ENCODE peak calls at places on chromosomes 5 and 9, in ten cellular contexts. P is left ventricle myocardium inferior; S is neuronal stem cell; U is PC-9; G is CD8-positive, alpha-beta T cell; A is tibial nerve; W is CD8-positive, alpha-beta memory T cell; X is stomach; Y is ascending aorta; B is fibroblast of lung. H is an unnamed sample. For H3K4me1 and H3K27me3, the result is how much of the 10 kb centered on the place peaks cover.

GRCh38 chr9:4022435-4023067 is 277.3 kb downstream of the GLIS3 start:
- DNase-seq in P (no peak), W (no peak), B (peak), S (no peak), G (no peak), X (no peak), Y (no peak), A (no peak), U (no peak), H (no peak)

GRCh38 chr5:28165116-28165515 is 1126.7 kb upstream of the CDH9 start:
- DNase-seq in Y (no peak), S (no peak), A (no peak), P (no peak), B (peak), W (no peak), X (no peak), U (no peak), G (no peak), H (no peak)

GRCh38 chr9:135252980-135253304 is 165.5 kb downstream of the OLFM1 start:
- DNase-seq in A (no peak), W (no peak), X (peak), U (no peak), Y (no peak), B (no peak), P (no peak), S (no peak), G (no peak), H (no peak)

GRCh38 chr5:174307656-174308271 is 262.3 kb downstream of the NSG2 start:
- DNase-seq in S (no peak), W (no peak), X (no peak), G (no peak), U (no peak), P (no peak), A (no peak), B (no peak), Y (no peak), H (no peak)

GRCh38 chr9:11702529-11702928 is 990.7 kb upstream of the TYRP1 start:
- DNase-seq in B (no peak), Y (no peak), W (no peak), X (no peak), S (no peak), P (no peak), U (no peak), G (no peak), A (no peak), H (no peak)

GRCh38 chr9:136762915-136763648 is 1.2 kb downstream of the LCN15 start:
- DNase-seq in P (peak), Y (no peak), B (peak), U (no peak), X (peak), S (peak), A (no peak), G (peak), W (peak), H (peak)

GRCh38 chr9:136693490-136694162 is 6.4 kb upstream of the AGPAT2 start:
- DNase-seq in X (peak), W (no peak), Y (no peak), G (no peak), A (no peak), U (peak), P (no peak), B (peak), S (no peak), H (peak)

GRCh38 chr5:150846651-150847333 is 471 bp downstream of the IRGM start:
- DNase-seq in G (peak), W (peak), A (peak), B (peak), U (peak), S (peak), Y (peak), X (no peak), P (no peak), H (peak)

GRCh38 chr5:177469061-177469628 is 4.3 kb downstream of the DBN1 start:
- DNase-seq in G (no peak), W (no peak), S (no peak), A (no peak), B (no peak), P (peak), X (no peak), U (no peak), Y (no peak), H (no peak)

GRCh38 chr5:102858808-102859207 is 103.7 kb downstream of the PAM start:
- DNase-seq in X (no peak), B (peak), U (no peak), W (no peak), G (no peak), S (no peak), P (no peak), Y (no peak), A (no peak), H (no peak)

GRCh38 chr5:42564689-42565356 is 141.6 kb downstream of the GHR start:
- DNase-seq in A (no peak), Y (no peak), U (no peak), B (no peak), G (no peak), X (no peak), P (no peak), W (no peak), S (no peak), H (no peak)

GRCh38 chr5:67581203-67581602 is 384.6 kb upstream of the CD180 start:
- DNase-seq in B (peak), X (no peak), S (no peak), Y (no peak), A (no peak), U (no peak), G (no peak), P (no peak), W (no peak), H (no peak)

GRCh38 chr9:125486109-125486508 is 220.9 kb downstream of the MAPKAP1 start:
- DNase-seq in Y (no peak), B (no peak), P (no peak), W (no peak), A (no peak), U (no peak), X (no peak), S (no peak), G (no peak), H (no peak)

GRCh38 chr9:97768731-97769130 is 71.6 kb upstream of the XPA start:
- DNase-seq in Y (no peak), S (no peak), B (no peak), G (no peak), P (no peak), A (no peak), W (no peak), X (no peak), U (no peak), H (no peak)

GRCh38 chr5:9361835-9362234 is 184.0 kb downstream of the SEMA5A start:
- DNase-seq in W (peak), X (peak), U (peak), Y (no peak), B (peak), P (peak), S (peak), A (peak), G (no peak), H (peak)

GRCh38 chr9:111386386-111386785 is 56.4 kb upstream of the OR2K2 start:
- DNase-seq in Y (no peak), P (no peak), X (no peak), W (no peak), U (no peak), B (no peak), A (no peak), G (no peak), S (no peak), H (no peak)

GRCh38 chr9:21560281-21560745 is 78.2 kb upstream of the IFNE start:
- DNase-seq in W (no peak), Y (no peak), S (no peak), U (peak), G (no peak), B (peak), X (no peak), A (no peak), P (no peak), H (no peak)

GRCh38 chr5:128273736-128274135 is 190.2 kb downstream of the SLC12A2 start:
- DNase-seq in S (no peak), B (no peak), P (no peak), X (no peak), Y (no peak), U (no peak), A (no peak), G (no peak), W (no peak), H (no peak)

GRCh38 chr5:177162379-177162778 is 28.8 kb downstream of the NSD1 start:
- DNase-seq in U (no peak), A (no peak), P (no peak), W (no peak), G (no peak), S (no peak), X (no peak), B (no peak), Y (no peak), H (no peak)

GRCh38 chr5:1003296-1003937 is 5.2 kb upstream of the NKD2 start:
- DNase-seq in X (peak), A (peak), P (peak), S (no peak), B (no peak), G (peak), W (no peak), Y (peak), U (peak), H (peak)

GRCh38 chr9:2109066-2109650 is 94.0 kb downstream of the SMARCA2 start:
- DNase-seq in G (no peak), A (no peak), X (no peak), Y (no peak), P (no peak), U (no peak), S (no peak), W (no peak), B (peak), H (no peak)

GRCh38 chr5:7705261-7705660 is 145.7 kb downstream of the CFAP90 start:
- DNase-seq in W (no peak), X (no peak), U (no peak), B (no peak), Y (no peak), A (no peak), P (no peak), S (no peak), G (no peak), H (no peak)

GRCh38 chr5:162268694-162269481 is 201.3 kb downstream of the GABRG2 start:
- DNase-seq in B (no peak), S (no peak), Y (no peak), A (no peak), G (no peak), X (no peak), P (no peak), W (no peak), U (no peak), H (no peak)

GRCh38 chr5:87885727-87886126 is 382.9 kb downstream of the TMEM161B start:
- DNase-seq in U (no peak), X (no peak), P (no peak), Y (no peak), G (no peak), B (no peak), S (no peak), W (no peak), A (no peak), H (no peak)

GRCh38 chr9:137172907-137173794 is 1.3 kb upstream of the TMEM210 start:
- DNase-seq in Y (no peak), G (no peak), A (no peak), B (no peak), S (no peak), W (no peak), U (peak), X (peak), P (no peak), H (no peak)

GRCh38 chr5:95918421-95919006 is 43.1 kb downstream of the ELL2 start:
- DNase-seq in U (no peak), P (no peak), B (no peak), S (no peak), Y (no peak), A (no peak), X (no peak), G (no peak), W (no peak), H (no peak)

GRCh38 chr9:61671276-61671973 is 481.6 kb downstream of the SPATA31A7 start:
- DNase-seq in P (no peak), Y (no peak), X (no peak), A (no peak), B (no peak), U (no peak), G (no peak), S (no peak), W (no peak), H (no peak)

GRCh38 chr5:178515019-178515418 is 75.2 kb downstream of the COL23A1 start:
- DNase-seq in Y (no peak), G (no peak), B (no peak), X (no peak), S (no peak), U (no peak), P (no peak), A (no peak), W (no peak), H (no peak)

GRCh38 chr9:97773723-97774122 is 76.6 kb upstream of the XPA start:
- DNase-seq in X (peak), Y (no peak), W (no peak), B (peak), A (no peak), U (peak), P (peak), G (no peak), S (no peak), H (no peak)

GRCh38 chr5:122170630-122171029 is 41.3 kb downstream of the ZNF474 start:
- DNase-seq in P (no peak), G (no peak), U (no peak), S (no peak), Y (no peak), W (no peak), B (peak), A (no peak), X (no peak), H (no peak)

GRCh38 chr9:93579711-93580516 is 3.5 kb downstream of the PHF2 start:
- DNase-seq in A (no peak), W (no peak), B (no peak), G (no peak), X (peak), P (no peak), Y (no peak), U (no peak), S (no peak), H (no peak)
- H3K4me1 ChIP-seq in A (under half), W (under half), B (under half), G (under half), X (half or more), P (half or more), Y (under half), U (under half), S (under half), H (under half)

GRCh38 chr9:16796304-16796825 is 74.1 kb downstream of the BNC2 start:
- DNase-seq in Y (no peak), A (no peak), G (no peak), X (no peak), S (no peak), B (no peak), U (no peak), W (no peak), P (no peak), H (no peak)

GRCh38 chr9:16794871-16795639 is 75.4 kb downstream of the BNC2 start:
- DNase-seq in U (no peak), A (peak), Y (no peak), B (peak), G (no peak), W (no peak), P (peak), S (no peak), X (no peak), H (no peak)
- H3K27me3 ChIP-seq in U (under half), A (under half), Y (under half), B (under half), G (under half), W (under half), P (under half), S (under half), X (under half), H (under half)

GRCh38 chr5:73158313-73158712 is 14.7 kb upstream of the TMEM174 start:
- DNase-seq in A (no peak), S (no peak), P (no peak), B (no peak), X (no peak), U (no peak), Y (no peak), G (no peak), W (no peak), H (no peak)

GRCh38 chr5:73157399-73158303 is 15.3 kb upstream of the TMEM174 start:
- DNase-seq in G (no peak), P (no peak), X (no peak), B (no peak), A (no peak), Y (no peak), W (no peak), S (no peak), U (no peak), H (no peak)

GRCh38 chr5:73154607-73155006 is 18.4 kb upstream of the TMEM174 start:
- DNase-seq in A (no peak), W (no peak), G (no peak), B (no peak), Y (no peak), S (no peak), X (no peak), P (no peak), U (no peak), H (no peak)

GRCh38 chr5:73153513-73153912 is 19.5 kb upstream of the TMEM174 start:
- DNase-seq in U (no peak), X (no peak), S (no peak), W (no peak), A (no peak), G (no peak), P (no peak), B (no peak), Y (no peak), H (no peak)

GRCh38 chr5:73155541-73156222 is 17.3 kb upstream of the TMEM174 start:
- DNase-seq in S (no peak), B (no peak), U (no peak), W (no peak), Y (no peak), G (no peak), P (no peak), A (no peak), X (no peak), H (no peak)
- H3K4me1 ChIP-seq in S (under half), B (under half), U (under half), W (under half), Y (under half), G (under half), P (under half), A (under half), X (under half), H (under half)

DNA sequence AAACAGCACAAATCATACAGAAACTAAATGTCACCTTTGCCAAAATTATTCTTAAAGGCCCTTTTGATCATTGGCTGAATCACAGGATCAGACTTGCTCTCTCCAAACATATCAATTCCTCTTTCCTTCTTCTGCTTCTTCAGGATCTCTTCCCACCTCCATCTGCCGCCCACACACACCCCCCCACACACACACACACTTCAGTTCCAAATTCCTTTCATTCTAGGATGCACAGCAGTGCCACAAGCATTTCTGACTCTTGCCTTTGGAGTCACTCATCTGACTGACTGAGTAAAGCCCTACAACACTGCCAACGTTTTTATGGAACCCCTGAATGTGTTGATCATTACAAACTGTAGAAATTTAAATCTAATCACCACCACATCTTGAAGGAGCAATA is 22.9 kb downstream of the DNAH5 start:
- DNase-seq in G (no peak), P (no peak), Y (no peak), X (no peak), S (no peak), U (no peak), W (no peak), A (no peak), B (no peak), H (no peak)
- H3K27me3 ChIP-seq in G (under half), P (under half), Y (under half), X (under half), S (under half), U (under half), W (under half), A (under half), B (under half), H (under half)

DNA sequence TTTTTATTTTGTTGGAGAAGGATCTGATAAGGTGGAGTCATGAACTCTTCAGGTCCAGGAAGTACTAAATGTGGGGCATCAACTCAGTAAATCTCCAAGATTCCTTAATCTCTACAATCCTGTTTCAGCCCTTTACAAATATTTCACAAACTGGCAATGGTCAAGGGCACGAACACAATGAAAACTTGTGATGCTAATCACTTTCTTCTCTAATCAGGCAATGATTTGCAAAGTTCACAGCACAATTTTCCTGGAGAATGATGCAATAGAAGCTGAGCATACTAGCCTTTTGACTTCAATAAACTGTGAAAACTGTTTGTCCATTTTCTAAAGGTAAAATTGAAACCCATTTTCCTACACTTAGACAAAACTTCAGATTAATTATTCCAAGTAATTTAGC is 16.9 kb downstream of the GDF9 start:
- DNase-seq in G (no peak), S (no peak), A (no peak), U (no peak), W (no peak), P (no peak), X (no peak), B (no peak), Y (no peak), H (no peak)
- H3K4me1 ChIP-seq in G (under half), S (under half), A (under half), U (under half), W (under half), P (under half), X (under half), B (under half), Y (under half), H (under half)

DNA sequence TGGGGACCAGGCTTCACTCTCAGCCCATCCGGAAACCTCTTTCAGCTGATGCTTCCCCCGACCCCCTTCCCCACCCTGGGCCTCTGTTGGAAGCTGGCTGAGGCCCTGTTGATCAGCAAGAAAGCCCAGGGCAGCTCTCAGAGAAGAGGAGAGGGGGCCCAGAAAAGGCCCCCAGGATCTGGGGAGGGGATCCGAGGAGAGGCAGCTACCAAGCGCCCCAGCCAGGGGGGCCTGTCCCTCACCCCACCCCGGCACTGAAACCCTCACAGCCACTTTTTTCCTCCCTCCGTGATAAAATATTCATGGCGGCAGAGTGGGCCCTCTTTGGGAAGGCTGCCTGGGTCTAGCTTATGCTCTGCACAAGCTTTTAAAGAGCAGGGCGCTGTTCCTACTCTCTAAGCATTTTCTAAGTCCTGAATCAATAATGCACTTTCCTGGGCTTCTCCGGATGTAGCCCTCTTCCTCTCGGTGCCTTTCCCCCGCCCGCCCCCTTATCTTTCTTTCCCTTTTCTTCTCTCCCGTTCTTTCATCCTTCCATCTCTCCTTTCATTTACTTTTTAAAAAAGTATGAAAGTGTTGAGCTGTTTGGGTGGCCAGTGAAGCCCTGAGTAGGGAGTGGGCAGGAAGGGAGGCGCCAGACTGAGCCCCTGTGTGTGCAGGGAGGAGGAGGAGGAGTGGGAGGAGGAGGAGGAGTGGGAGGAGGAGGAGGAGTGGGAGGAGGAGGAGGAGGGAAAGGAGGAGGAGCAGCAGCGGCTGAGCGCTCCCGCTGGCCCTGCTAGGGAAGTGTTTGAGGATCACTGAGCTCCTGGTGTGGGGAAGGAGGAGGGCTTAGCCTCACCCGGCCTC is 23.5 kb downstream of the NTNG2 start:
- DNase-seq in G (no peak), B (no peak), U (no peak), A (no peak), W (no peak), S (no peak), X (no peak), P (no peak), Y (no peak), H (no peak)
- H3K27me3 ChIP-seq in G (under half), B (under half), U (half or more), A (under half), W (under half), S (under half), X (under half), P (half or more), Y (under half), H (under half)

DNA sequence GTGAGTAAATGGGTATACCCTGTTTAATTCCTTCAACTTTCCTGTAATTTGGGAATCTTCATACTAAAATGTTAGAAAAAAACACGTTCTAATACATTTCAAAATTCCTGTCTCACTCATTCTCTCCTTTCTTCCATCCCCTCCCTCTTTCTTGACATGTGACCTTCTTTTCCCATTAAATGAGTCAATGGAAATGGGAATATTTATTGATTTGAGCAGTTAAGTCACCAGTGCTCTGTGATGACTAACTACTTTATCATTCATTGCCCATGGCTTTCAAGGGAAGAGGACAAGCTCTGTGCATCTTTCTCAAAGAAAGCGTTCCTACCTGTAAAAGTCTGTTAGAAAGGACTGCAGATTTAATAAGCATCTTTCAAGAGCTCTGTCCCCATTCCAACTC is 144.4 kb upstream of the MAP3K1 start:
- DNase-seq in S (no peak), X (no peak), U (peak), P (no peak), Y (no peak), W (no peak), B (peak), A (no peak), G (no peak), H (no peak)
- H3K4me1 ChIP-seq in S (under half), X (under half), U (half or more), P (under half), Y (under half), W (under half), B (under half), A (under half), G (under half), H (under half)